ENCODE peak calls at places on chromosome 17, in four cellular contexts. One of them, this sample, is unnamed.
A peak's percentile ranks its signal among the peaks of the same experiment; 100 is the strongest.

GRCh38 chr17:48882272-48882671 is 10.3 kb upstream of the ATP5MC1 start:
- DNase-seq in mammary epithelial cell: no peak
- DNase-seq in nephron progenitor cell: no peak
- DNase-seq in B cell: no peak
- DNase-seq in this sample: no peak

GRCh38 chr17:177155-177554 is 4.3 kb downstream of the DOC2B start:
- DNase-seq in nephron progenitor cell: no peak
- DNase-seq in B cell: no peak
- DNase-seq in mammary epithelial cell: no peak
- DNase-seq in this sample: no peak

GRCh38 chr17:77131919-77132318 is 8.8 kb upstream of the SEC14L1 start:
- DNase-seq in B cell: no peak
- DNase-seq in nephron progenitor cell: no peak
- DNase-seq in mammary epithelial cell: peak; percentile 73
- DNase-seq in this sample: no peak

GRCh38 chr17:73232587-73233373 is 28.9 kb downstream of the CPSF4L start:
- DNase-seq in B cell: no peak
- DNase-seq in mammary epithelial cell: peak; percentile 57
- DNase-seq in nephron progenitor cell: peak; percentile 68
- DNase-seq in this sample: peak; percentile 53

GRCh38 chr17:4072487-4073157 is 70.2 kb downstream of the ZZEF1 start:
- DNase-seq in B cell: no peak
- DNase-seq in nephron progenitor cell: no peak
- DNase-seq in mammary epithelial cell: no peak
- DNase-seq in this sample: no peak

GRCh38 chr17:51703364-51704341 is 443.3 kb downstream of the UTP18 start:
- DNase-seq in nephron progenitor cell: no peak
- DNase-seq in mammary epithelial cell: peak; percentile 77
- DNase-seq in B cell: no peak
- DNase-seq in this sample: no peak

GRCh38 chr17:12047977-12048376 is 27.3 kb downstream of the MAP2K4 start:
- DNase-seq in nephron progenitor cell: no peak
- DNase-seq in B cell: no peak
- DNase-seq in mammary epithelial cell: no peak
- DNase-seq in this sample: no peak

GRCh38 chr17:17141279-17141678 is 64.9 kb downstream of the PLD6 start:
- DNase-seq in B cell: no peak
- DNase-seq in nephron progenitor cell: no peak
- DNase-seq in mammary epithelial cell: no peak
- DNase-seq in this sample: no peak

GRCh38 chr17:5049314-5049819 is 14.1 kb upstream of the SLC52A1 start:
- DNase-seq in B cell: peak; percentile 78
- DNase-seq in nephron progenitor cell: no peak
- DNase-seq in mammary epithelial cell: no peak
- DNase-seq in this sample: no peak

GRCh38 chr17:2395258-2396170 is 5.3 kb downstream of the MNT start:
- DNase-seq in B cell: no peak
- DNase-seq in mammary epithelial cell: no peak
- DNase-seq in nephron progenitor cell: no peak
- DNase-seq in this sample: no peak

DNA sequence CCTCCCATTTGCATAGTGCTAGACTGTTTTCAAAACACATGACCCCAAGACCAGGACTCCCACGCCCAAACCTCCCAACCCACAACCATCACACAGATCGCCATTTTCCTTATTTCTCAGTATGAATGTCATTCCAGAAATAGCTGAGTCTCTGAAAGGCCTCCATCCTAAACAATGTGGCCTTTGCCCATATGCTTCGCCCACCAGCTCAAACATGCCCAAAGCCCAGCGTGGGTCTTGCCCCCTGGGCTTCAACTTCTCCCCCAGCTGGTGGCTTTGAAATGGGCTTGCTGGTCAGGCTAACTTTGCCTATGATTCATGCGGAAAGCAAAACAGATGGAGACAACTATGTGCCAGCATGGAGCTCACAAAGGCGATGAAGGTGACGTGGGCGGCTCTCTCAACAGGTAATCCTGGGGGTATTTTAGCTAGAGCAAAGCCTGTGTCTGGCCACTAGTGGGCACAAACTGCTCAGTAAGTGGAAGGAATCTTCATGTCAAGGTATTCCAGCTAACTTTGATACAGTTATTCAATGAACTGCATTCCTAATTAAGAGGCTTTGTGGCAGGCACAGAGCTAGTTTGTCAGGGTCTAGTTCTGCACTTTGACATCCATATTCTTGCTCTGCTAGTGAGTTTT is 17.1 kb downstream of the PMP22 start:
- DNase-seq in nephron progenitor cell: no peak
- DNase-seq in mammary epithelial cell: peak; percentile 83
- DNase-seq in B cell: no peak
- DNase-seq in this sample: no peak
- TF ChIP-seq CTCF in nephron progenitor cell: peak; percentile 26
- TF ChIP-seq CTCF in mammary epithelial cell: peak; percentile 95
- TF ChIP-seq CTCF in B cell: no peak
- TF ChIP-seq CTCF in this sample: peak; percentile 3

DNA sequence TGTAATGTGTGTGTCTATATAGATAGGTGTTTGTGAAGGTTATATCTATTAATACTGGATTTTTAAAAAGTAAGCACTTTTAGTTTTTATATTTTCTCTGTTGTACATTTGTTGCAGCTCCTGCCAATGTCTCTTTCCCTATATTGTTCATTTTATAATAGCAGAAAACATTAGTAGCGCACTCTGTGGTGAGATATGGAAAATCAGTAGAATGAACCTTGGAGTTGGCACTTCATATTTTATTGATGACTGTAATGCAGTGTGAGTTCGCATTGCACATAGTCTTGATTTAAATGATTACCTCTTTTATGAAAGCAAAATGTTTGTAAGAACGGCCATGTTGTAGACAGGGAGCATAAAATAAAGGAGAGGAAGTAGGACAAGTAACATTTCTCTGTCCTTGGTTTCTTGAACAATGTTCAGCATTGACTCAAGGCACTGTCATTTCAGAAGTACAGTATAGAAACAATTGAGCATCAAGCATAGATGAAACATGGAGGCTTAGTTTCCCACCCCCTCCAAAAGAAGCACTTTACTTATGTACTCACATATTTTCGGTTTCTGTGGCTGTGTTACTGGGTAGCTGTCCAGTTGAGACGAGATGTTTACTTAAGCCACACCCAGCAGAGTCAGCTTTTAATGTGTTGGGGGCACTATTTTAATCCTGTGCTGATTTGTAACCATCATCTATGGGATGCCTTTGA is 74.0 kb downstream of the TANC2 start:
- DNase-seq in B cell: no peak
- DNase-seq in mammary epithelial cell: peak; percentile 50
- DNase-seq in nephron progenitor cell: no peak
- DNase-seq in this sample: peak; percentile 10
- TF ChIP-seq CTCF in B cell: no peak
- TF ChIP-seq CTCF in mammary epithelial cell: no peak
- TF ChIP-seq CTCF in nephron progenitor cell: no peak
- TF ChIP-seq CTCF in this sample: no peak

DNA sequence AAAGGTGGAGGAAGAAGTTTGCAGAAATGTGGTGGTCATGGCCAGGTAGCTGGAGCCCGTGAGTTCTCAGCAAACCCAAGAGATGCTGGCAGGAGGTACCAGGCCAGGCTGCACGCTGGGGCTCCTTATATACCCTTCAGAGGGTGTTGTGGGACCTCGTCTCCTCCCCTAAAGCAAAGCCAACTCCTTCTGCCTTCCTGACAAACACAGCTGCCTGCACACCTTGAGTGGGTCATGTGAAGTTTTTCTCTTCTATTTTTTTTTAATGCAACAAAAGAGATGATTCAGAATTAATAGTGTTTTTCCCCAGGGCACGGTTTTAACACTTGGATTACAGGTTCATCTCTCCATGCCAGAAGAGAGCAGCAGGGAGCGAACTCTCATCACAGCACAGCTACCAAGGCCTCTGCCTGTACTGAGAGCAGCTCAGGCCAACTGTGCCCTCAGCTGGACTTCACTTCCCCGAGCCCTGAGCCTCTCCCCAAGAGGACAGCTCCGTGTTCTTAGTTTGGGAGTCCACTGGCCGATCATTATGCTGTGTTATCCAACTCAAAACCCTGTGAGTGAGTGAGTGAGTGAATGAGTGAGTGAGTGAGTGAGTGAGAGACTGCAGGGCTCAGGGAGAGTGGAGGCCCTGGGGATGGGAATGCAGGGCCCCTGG is at the start of gene KRT15:
- DNase-seq in mammary epithelial cell: peak; percentile 94
- DNase-seq in B cell: no peak
- DNase-seq in nephron progenitor cell: no peak
- DNase-seq in this sample: no peak
- TF ChIP-seq CTCF in mammary epithelial cell: peak; percentile 10
- TF ChIP-seq CTCF in B cell: no peak
- TF ChIP-seq CTCF in nephron progenitor cell: no peak
- TF ChIP-seq CTCF in this sample: no peak

GRCh38 chr17:45221081-45221996 is at the start of gene FMNL1:
- DNase-seq in B cell: peak; percentile 87
- DNase-seq in mammary epithelial cell: no peak
- DNase-seq in nephron progenitor cell: peak; percentile 56
- DNase-seq in this sample: peak; percentile 84
- TF ChIP-seq CTCF in B cell: no peak
- TF ChIP-seq CTCF in mammary epithelial cell: no peak
- TF ChIP-seq CTCF in nephron progenitor cell: no peak
- TF ChIP-seq CTCF in this sample: no peak

DNA sequence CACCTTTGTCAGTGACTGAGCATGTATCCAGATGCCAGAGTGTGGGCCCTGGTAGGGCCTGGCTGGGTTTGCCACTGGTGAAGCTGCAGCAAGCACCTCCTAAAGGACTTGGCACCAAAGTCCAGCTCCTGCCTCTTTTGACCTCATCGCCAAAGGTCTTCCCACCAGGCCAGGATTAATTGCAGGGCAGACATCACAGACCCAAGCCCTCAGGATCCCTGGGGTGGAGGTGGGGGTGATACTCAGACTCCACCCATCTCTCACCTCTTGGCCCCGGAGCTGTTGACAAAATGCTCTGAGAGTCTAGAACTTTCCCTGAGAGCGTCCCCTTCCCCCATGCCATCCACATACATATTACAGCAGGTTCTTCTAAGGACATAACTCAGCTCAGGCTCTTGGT is 4.6 kb downstream of the WNT3 start:
- DNase-seq in mammary epithelial cell: no peak
- DNase-seq in nephron progenitor cell: no peak
- DNase-seq in B cell: no peak
- DNase-seq in this sample: no peak
- TF ChIP-seq CTCF in mammary epithelial cell: no peak
- TF ChIP-seq CTCF in nephron progenitor cell: no peak
- TF ChIP-seq CTCF in B cell: no peak
- TF ChIP-seq CTCF in this sample: no peak

GRCh38 chr17:79050591-79050990 is 24.0 kb upstream of the ENGASE start:
- DNase-seq in B cell: no peak
- DNase-seq in nephron progenitor cell: no peak
- DNase-seq in mammary epithelial cell: no peak
- DNase-seq in this sample: no peak
- TF ChIP-seq CTCF in B cell: no peak
- TF ChIP-seq CTCF in nephron progenitor cell: no peak
- TF ChIP-seq CTCF in mammary epithelial cell: no peak
- TF ChIP-seq CTCF in this sample: no peak

GRCh38 chr17:56624315-56624714 is 30.8 kb downstream of the NOG start:
- DNase-seq in mammary epithelial cell: no peak
- DNase-seq in B cell: no peak
- DNase-seq in nephron progenitor cell: no peak
- DNase-seq in this sample: no peak

GRCh38 chr17:56624947-56625346 is 31.4 kb downstream of the NOG start:
- DNase-seq in nephron progenitor cell: no peak
- DNase-seq in mammary epithelial cell: no peak
- DNase-seq in B cell: no peak
- DNase-seq in this sample: no peak

GRCh38 chr17:56630202-56630601 is 36.7 kb downstream of the NOG start:
- DNase-seq in B cell: no peak
- DNase-seq in nephron progenitor cell: no peak
- DNase-seq in mammary epithelial cell: no peak
- DNase-seq in this sample: no peak

GRCh38 chr17:56633681-56634080 is 40.2 kb downstream of the NOG start:
- DNase-seq in nephron progenitor cell: no peak
- DNase-seq in B cell: no peak
- DNase-seq in mammary epithelial cell: no peak
- DNase-seq in this sample: no peak

GRCh38 chr17:56629450-56630187 is 36.1 kb downstream of the NOG start:
- DNase-seq in mammary epithelial cell: no peak
- DNase-seq in nephron progenitor cell: peak; percentile 17
- DNase-seq in B cell: no peak
- DNase-seq in this sample: no peak
- TF ChIP-seq CTCF in mammary epithelial cell: peak; percentile 44
- TF ChIP-seq CTCF in nephron progenitor cell: peak; percentile 50
- TF ChIP-seq CTCF in B cell: no peak
- TF ChIP-seq CTCF in this sample: peak; percentile 19

GRCh38 chr17:75773808-75774470 is 8.9 kb upstream of the GALK1 start:
- DNase-seq in B cell: no peak
- DNase-seq in mammary epithelial cell: no peak
- DNase-seq in nephron progenitor cell: no peak
- DNase-seq in this sample: no peak

GRCh38 chr17:75771334-75772281 is 6.6 kb upstream of the GALK1 start:
- DNase-seq in B cell: no peak
- DNase-seq in mammary epithelial cell: no peak
- DNase-seq in nephron progenitor cell: no peak
- DNase-seq in this sample: no peak

GRCh38 chr17:75774988-75775668 is 9.5 kb upstream of the UNK start:
- DNase-seq in nephron progenitor cell: no peak
- DNase-seq in mammary epithelial cell: no peak
- DNase-seq in B cell: peak; percentile 44
- DNase-seq in this sample: no peak

GRCh38 chr17:75774471-75774987 is 9.5 kb upstream of the GALK1 start:
- DNase-seq in B cell: peak; percentile 42
- DNase-seq in nephron progenitor cell: no peak
- DNase-seq in mammary epithelial cell: no peak
- DNase-seq in this sample: no peak

GRCh38 chr17:75773121-75773807 is 8.3 kb upstream of the GALK1 start:
- DNase-seq in nephron progenitor cell: no peak
- DNase-seq in mammary epithelial cell: no peak
- DNase-seq in B cell: no peak
- DNase-seq in this sample: no peak
- TF ChIP-seq CTCF in nephron progenitor cell: no peak
- TF ChIP-seq CTCF in mammary epithelial cell: no peak
- TF ChIP-seq CTCF in B cell: no peak
- TF ChIP-seq CTCF in this sample: no peak

This sample was measured in GM13977.